ENCODE peak calls at places on chromosomes 7 and 10, in nine cellular contexts. One of them, this sample, is unnamed.

GRCh38 chr10:69731184-69731583 is 70.5 kb upstream of the COL13A1 start:
- DNase-seq in astrocyte of the spinal cord: peak
- DNase-seq in skeletal muscle cell: no peak
- DNase-seq in brain microvascular endothelial cell: peak
- DNase-seq in gastrocnemius medialis: no peak
- DNase-seq in stomach: no peak
- DNase-seq in fibroblast of the aortic adventitia: peak
- DNase-seq in astrocyte of the cerebellum: peak
- DNase-seq in GM12865: no peak
- DNase-seq in this sample: no peak

GRCh38 chr10:71729023-71729649 is 9.6 kb upstream of the C10orf105 start:
- DNase-seq in astrocyte of the spinal cord: no peak
- DNase-seq in skeletal muscle cell: no peak
- DNase-seq in brain microvascular endothelial cell: no peak
- DNase-seq in gastrocnemius medialis: no peak
- DNase-seq in stomach: peak
- DNase-seq in fibroblast of the aortic adventitia: no peak
- DNase-seq in astrocyte of the cerebellum: no peak
- DNase-seq in GM12865: no peak
- DNase-seq in this sample: no peak

GRCh38 chr7:73706122-73707044 is 13.1 kb downstream of the STX1A start:
- DNase-seq in astrocyte of the spinal cord: peak
- DNase-seq in skeletal muscle cell: no peak
- DNase-seq in brain microvascular endothelial cell: peak
- DNase-seq in gastrocnemius medialis: no peak
- DNase-seq in stomach: no peak
- DNase-seq in fibroblast of the aortic adventitia: no peak
- DNase-seq in astrocyte of the cerebellum: no peak
- DNase-seq in GM12865: no peak
- DNase-seq in this sample: no peak

GRCh38 chr10:11087372-11087771 is 69.7 kb downstream of the CELF2 start:
- DNase-seq in astrocyte of the spinal cord: no peak
- DNase-seq in skeletal muscle cell: no peak
- DNase-seq in brain microvascular endothelial cell: no peak
- DNase-seq in gastrocnemius medialis: no peak
- DNase-seq in stomach: no peak
- DNase-seq in fibroblast of the aortic adventitia: no peak
- DNase-seq in astrocyte of the cerebellum: no peak
- DNase-seq in GM12865: no peak
- DNase-seq in this sample: no peak

GRCh38 chr10:17510242-17510908 is 56.0 kb upstream of the ST8SIA6 start:
- DNase-seq in astrocyte of the spinal cord: no peak
- DNase-seq in skeletal muscle cell: no peak
- DNase-seq in brain microvascular endothelial cell: no peak
- DNase-seq in gastrocnemius medialis: no peak
- DNase-seq in stomach: no peak
- DNase-seq in fibroblast of the aortic adventitia: no peak
- DNase-seq in astrocyte of the cerebellum: no peak
- DNase-seq in GM12865: peak
- DNase-seq in this sample: no peak

GRCh38 chr10:67784584-67784983 is 53.4 kb downstream of the DNAJC12 start:
- DNase-seq in astrocyte of the spinal cord: no peak
- DNase-seq in skeletal muscle cell: no peak
- DNase-seq in brain microvascular endothelial cell: no peak
- DNase-seq in gastrocnemius medialis: no peak
- DNase-seq in stomach: no peak
- DNase-seq in fibroblast of the aortic adventitia: peak
- DNase-seq in astrocyte of the cerebellum: no peak
- DNase-seq in GM12865: no peak
- DNase-seq in this sample: no peak

GRCh38 chr7:158573310-158573709 is 14.3 kb downstream of the PTPRN2 start:
- DNase-seq in astrocyte of the spinal cord: no peak
- DNase-seq in skeletal muscle cell: no peak
- DNase-seq in brain microvascular endothelial cell: no peak
- DNase-seq in gastrocnemius medialis: no peak
- DNase-seq in stomach: no peak
- DNase-seq in fibroblast of the aortic adventitia: no peak
- DNase-seq in astrocyte of the cerebellum: no peak
- DNase-seq in GM12865: no peak
- DNase-seq in this sample: no peak

GRCh38 chr10:42367532-42368230 is 270.7 kb downstream of the ZNF33B start:
- DNase-seq in astrocyte of the spinal cord: peak
- DNase-seq in skeletal muscle cell: peak
- DNase-seq in brain microvascular endothelial cell: peak
- DNase-seq in gastrocnemius medialis: peak
- DNase-seq in stomach: no peak
- DNase-seq in fibroblast of the aortic adventitia: peak
- DNase-seq in astrocyte of the cerebellum: peak
- DNase-seq in GM12865: no peak
- DNase-seq in this sample: no peak

GRCh38 chr10:104336829-104337526 is 1.3 kb downstream of the ITPRIP start:
- DNase-seq in astrocyte of the spinal cord: peak
- DNase-seq in skeletal muscle cell: no peak
- DNase-seq in brain microvascular endothelial cell: peak
- DNase-seq in gastrocnemius medialis: no peak
- DNase-seq in stomach: no peak
- DNase-seq in fibroblast of the aortic adventitia: peak
- DNase-seq in astrocyte of the cerebellum: peak
- DNase-seq in GM12865: peak
- DNase-seq in this sample: no peak

GRCh38 chr7:142800699-142801260 is 30.0 kb downstream of the PRSS2 start:
- DNase-seq in astrocyte of the spinal cord: no peak
- DNase-seq in skeletal muscle cell: no peak
- DNase-seq in brain microvascular endothelial cell: no peak
- DNase-seq in gastrocnemius medialis: no peak
- DNase-seq in stomach: no peak
- DNase-seq in fibroblast of the aortic adventitia: no peak
- DNase-seq in astrocyte of the cerebellum: no peak
- DNase-seq in GM12865: no peak
- DNase-seq in this sample: no peak

GRCh38 chr10:33102071-33102470 is 144.0 kb upstream of the ITGB1 start:
- DNase-seq in astrocyte of the spinal cord: no peak
- DNase-seq in skeletal muscle cell: no peak
- DNase-seq in brain microvascular endothelial cell: no peak
- DNase-seq in gastrocnemius medialis: no peak
- DNase-seq in stomach: no peak
- DNase-seq in fibroblast of the aortic adventitia: no peak
- DNase-seq in astrocyte of the cerebellum: no peak
- DNase-seq in GM12865: no peak
- DNase-seq in this sample: no peak

GRCh38 chr7:1804310-1804709 is 134.2 kb downstream of the ELFN1 start:
- DNase-seq in astrocyte of the spinal cord: no peak
- DNase-seq in skeletal muscle cell: no peak
- DNase-seq in brain microvascular endothelial cell: no peak
- DNase-seq in gastrocnemius medialis: no peak
- DNase-seq in stomach: peak
- DNase-seq in fibroblast of the aortic adventitia: no peak
- DNase-seq in astrocyte of the cerebellum: no peak
- DNase-seq in GM12865: no peak
- DNase-seq in this sample: no peak

GRCh38 chr7:30433082-30433481 is 45.5 kb downstream of the NOD1 start:
- DNase-seq in astrocyte of the spinal cord: peak
- DNase-seq in skeletal muscle cell: peak
- DNase-seq in brain microvascular endothelial cell: peak
- DNase-seq in gastrocnemius medialis: peak
- DNase-seq in stomach: peak
- DNase-seq in fibroblast of the aortic adventitia: peak
- DNase-seq in astrocyte of the cerebellum: peak
- DNase-seq in GM12865: no peak
- DNase-seq in this sample: no peak

GRCh38 chr7:63071920-63072319 is 926.7 kb upstream of the ZNF722 start:
- DNase-seq in astrocyte of the spinal cord: no peak
- DNase-seq in skeletal muscle cell: no peak
- DNase-seq in brain microvascular endothelial cell: no peak
- DNase-seq in gastrocnemius medialis: no peak
- DNase-seq in stomach: no peak
- DNase-seq in fibroblast of the aortic adventitia: no peak
- DNase-seq in astrocyte of the cerebellum: no peak
- DNase-seq in GM12865: no peak
- DNase-seq in this sample: no peak

GRCh38 chr10:14698487-14699170 is 76.1 kb downstream of the FAM107B start:
- DNase-seq in astrocyte of the spinal cord: peak
- DNase-seq in skeletal muscle cell: no peak
- DNase-seq in brain microvascular endothelial cell: peak
- DNase-seq in gastrocnemius medialis: no peak
- DNase-seq in stomach: no peak
- DNase-seq in fibroblast of the aortic adventitia: peak
- DNase-seq in astrocyte of the cerebellum: no peak
- DNase-seq in GM12865: peak
- DNase-seq in this sample: no peak

GRCh38 chr7:33923440-33924229 is 18.3 kb downstream of the BMPER start:
- DNase-seq in astrocyte of the spinal cord: no peak
- DNase-seq in skeletal muscle cell: no peak
- DNase-seq in brain microvascular endothelial cell: no peak
- DNase-seq in gastrocnemius medialis: no peak
- DNase-seq in stomach: no peak
- DNase-seq in fibroblast of the aortic adventitia: no peak
- DNase-seq in astrocyte of the cerebellum: no peak
- DNase-seq in GM12865: no peak
- DNase-seq in this sample: no peak

GRCh38 chr7:137169282-137169698 is 174.2 kb downstream of the PTN start:
- DNase-seq in astrocyte of the spinal cord: peak
- DNase-seq in skeletal muscle cell: peak
- DNase-seq in brain microvascular endothelial cell: peak
- DNase-seq in gastrocnemius medialis: peak
- DNase-seq in stomach: peak
- DNase-seq in fibroblast of the aortic adventitia: peak
- DNase-seq in astrocyte of the cerebellum: peak
- DNase-seq in GM12865: peak
- DNase-seq in this sample: peak

GRCh38 chr10:102615361-102615760 is 28.9 kb upstream of the TRIM8 start:
- DNase-seq in astrocyte of the spinal cord: no peak
- DNase-seq in skeletal muscle cell: no peak
- DNase-seq in brain microvascular endothelial cell: no peak
- DNase-seq in gastrocnemius medialis: no peak
- DNase-seq in stomach: no peak
- DNase-seq in fibroblast of the aortic adventitia: no peak
- DNase-seq in astrocyte of the cerebellum: no peak
- DNase-seq in GM12865: peak
- DNase-seq in this sample: peak

GRCh38 chr7:80614911-80615310 is 23.5 kb upstream of the CD36 start:
- DNase-seq in astrocyte of the spinal cord: peak
- DNase-seq in skeletal muscle cell: peak
- DNase-seq in brain microvascular endothelial cell: peak
- DNase-seq in gastrocnemius medialis: no peak
- DNase-seq in stomach: no peak
- DNase-seq in fibroblast of the aortic adventitia: no peak
- DNase-seq in astrocyte of the cerebellum: no peak
- DNase-seq in GM12865: no peak
- DNase-seq in this sample: no peak

GRCh38 chr7:33399528-33400213 is 270.3 kb downstream of the BBS9 start:
- DNase-seq in astrocyte of the spinal cord: no peak
- DNase-seq in skeletal muscle cell: no peak
- DNase-seq in brain microvascular endothelial cell: no peak
- DNase-seq in gastrocnemius medialis: no peak
- DNase-seq in stomach: no peak
- DNase-seq in fibroblast of the aortic adventitia: no peak
- DNase-seq in astrocyte of the cerebellum: no peak
- DNase-seq in GM12865: no peak
- DNase-seq in this sample: no peak

GRCh38 chr10:77682408-77683087 is 44.9 kb upstream of the KCNMA1 start:
- DNase-seq in astrocyte of the spinal cord: no peak
- DNase-seq in skeletal muscle cell: no peak
- DNase-seq in brain microvascular endothelial cell: no peak
- DNase-seq in gastrocnemius medialis: no peak
- DNase-seq in stomach: no peak
- DNase-seq in fibroblast of the aortic adventitia: no peak
- DNase-seq in astrocyte of the cerebellum: no peak
- DNase-seq in GM12865: no peak
- DNase-seq in this sample: no peak

GRCh38 chr7:105885386-105886111 is 9.2 kb upstream of the ATXN7L1 start:
- DNase-seq in astrocyte of the spinal cord: peak
- DNase-seq in skeletal muscle cell: no peak
- DNase-seq in brain microvascular endothelial cell: no peak
- DNase-seq in gastrocnemius medialis: no peak
- DNase-seq in stomach: no peak
- DNase-seq in fibroblast of the aortic adventitia: peak
- DNase-seq in astrocyte of the cerebellum: no peak
- DNase-seq in GM12865: no peak
- DNase-seq in this sample: no peak

DNA sequence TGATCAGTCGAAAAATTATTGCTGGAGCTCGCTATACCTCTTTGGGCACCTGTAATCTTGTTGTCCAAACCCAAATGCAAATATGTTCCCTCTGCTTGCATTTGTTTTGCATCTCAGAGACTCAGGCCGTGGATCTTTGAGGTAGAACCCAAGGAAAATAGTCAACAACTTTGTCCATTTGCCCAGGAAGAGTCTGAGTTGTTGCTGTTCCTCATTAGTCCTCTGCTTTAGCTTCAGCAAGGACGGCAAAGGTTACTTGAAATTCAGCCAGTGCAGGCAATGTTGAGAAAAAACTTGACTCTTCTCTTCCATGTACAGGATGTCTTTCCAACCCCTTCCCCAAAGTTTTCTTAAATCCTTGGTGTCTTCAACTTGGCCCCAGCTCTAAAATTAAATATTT is 45.8 kb downstream of the PDK4 start:
- DNase-seq in astrocyte of the spinal cord: no peak
- DNase-seq in skeletal muscle cell: no peak
- DNase-seq in brain microvascular endothelial cell: no peak
- DNase-seq in gastrocnemius medialis: no peak
- DNase-seq in stomach: no peak
- DNase-seq in fibroblast of the aortic adventitia: no peak
- DNase-seq in astrocyte of the cerebellum: no peak
- DNase-seq in GM12865: no peak
- DNase-seq in this sample: no peak
- H3K4me3 ChIP-seq in astrocyte of the spinal cord: no peak
- H3K4me3 ChIP-seq in skeletal muscle cell: no peak
- H3K4me3 ChIP-seq in brain microvascular endothelial cell: no peak
- H3K4me3 ChIP-seq in gastrocnemius medialis: peak
- H3K4me3 ChIP-seq in stomach: no peak
- H3K4me3 ChIP-seq in fibroblast of the aortic adventitia: no peak
- H3K4me3 ChIP-seq in astrocyte of the cerebellum: no peak
- H3K4me3 ChIP-seq in GM12865: no peak
- H3K4me3 ChIP-seq in this sample: no peak

GRCh38 chr10:99540673-99541531 is 8.2 kb downstream of the NKX2-3 start:
- DNase-seq in astrocyte of the spinal cord: no peak
- DNase-seq in skeletal muscle cell: no peak
- DNase-seq in brain microvascular endothelial cell: no peak
- DNase-seq in gastrocnemius medialis: no peak
- DNase-seq in stomach: peak
- DNase-seq in fibroblast of the aortic adventitia: no peak
- DNase-seq in astrocyte of the cerebellum: no peak
- DNase-seq in GM12865: no peak
- DNase-seq in this sample: no peak
- H3K4me3 ChIP-seq in astrocyte of the spinal cord: no peak
- H3K4me3 ChIP-seq in skeletal muscle cell: no peak
- H3K4me3 ChIP-seq in brain microvascular endothelial cell: no peak
- H3K4me3 ChIP-seq in gastrocnemius medialis: peak
- H3K4me3 ChIP-seq in stomach: peak
- H3K4me3 ChIP-seq in fibroblast of the aortic adventitia: no peak
- H3K4me3 ChIP-seq in astrocyte of the cerebellum: no peak
- H3K4me3 ChIP-seq in GM12865: no peak
- H3K4me3 ChIP-seq in this sample: peak

GRCh38 chr10:23190872-23191763 is 994 bp upstream of the PTF1A start:
- DNase-seq in astrocyte of the spinal cord: no peak
- DNase-seq in skeletal muscle cell: no peak
- DNase-seq in brain microvascular endothelial cell: no peak
- DNase-seq in gastrocnemius medialis: no peak
- DNase-seq in stomach: no peak
- DNase-seq in fibroblast of the aortic adventitia: no peak
- DNase-seq in astrocyte of the cerebellum: no peak
- DNase-seq in GM12865: no peak
- DNase-seq in this sample: no peak
- H3K4me3 ChIP-seq in astrocyte of the spinal cord: no peak
- H3K4me3 ChIP-seq in skeletal muscle cell: no peak
- H3K4me3 ChIP-seq in brain microvascular endothelial cell: no peak
- H3K4me3 ChIP-seq in gastrocnemius medialis: no peak
- H3K4me3 ChIP-seq in stomach: peak
- H3K4me3 ChIP-seq in fibroblast of the aortic adventitia: no peak
- H3K4me3 ChIP-seq in astrocyte of the cerebellum: no peak
- H3K4me3 ChIP-seq in GM12865: no peak
- H3K4me3 ChIP-seq in this sample: no peak

GRCh38 chr7:151459726-151460473 is 20.0 kb upstream of the CRYGN start:
- DNase-seq in astrocyte of the spinal cord: peak
- DNase-seq in skeletal muscle cell: peak
- DNase-seq in brain microvascular endothelial cell: peak
- DNase-seq in gastrocnemius medialis: peak
- DNase-seq in stomach: peak
- DNase-seq in fibroblast of the aortic adventitia: peak
- DNase-seq in astrocyte of the cerebellum: peak
- DNase-seq in GM12865: no peak
- DNase-seq in this sample: no peak
- H3K4me3 ChIP-seq in astrocyte of the spinal cord: peak
- H3K4me3 ChIP-seq in skeletal muscle cell: peak
- H3K4me3 ChIP-seq in brain microvascular endothelial cell: peak
- H3K4me3 ChIP-seq in gastrocnemius medialis: peak
- H3K4me3 ChIP-seq in stomach: peak
- H3K4me3 ChIP-seq in fibroblast of the aortic adventitia: peak
- H3K4me3 ChIP-seq in astrocyte of the cerebellum: peak
- H3K4me3 ChIP-seq in GM12865: no peak
- H3K4me3 ChIP-seq in this sample: no peak